ENCODE peak calls at places on chromosomes 1 and 21, in ten cellular contexts. One of them, this sample, is unnamed.

GRCh38 chr21:35128526-35128925 is 79.4 kb upstream of the RUNX1 start:
- DNase-seq in ascending aorta: no peak
- DNase-seq in fibroblast of the aortic adventitia: no peak
- DNase-seq in body of pancreas: no peak
- DNase-seq in tibial nerve: no peak
- DNase-seq in sigmoid colon: no peak
- DNase-seq in B cell: no peak
- DNase-seq in mucosa of descending colon: no peak
- DNase-seq in BE2C: no peak
- DNase-seq in spleen: no peak
- DNase-seq in this sample: no peak

GRCh38 chr1:72177711-72178110 is 104.6 kb downstream of the NEGR1 start:
- DNase-seq in ascending aorta: no peak
- DNase-seq in fibroblast of the aortic adventitia: peak; percentile 29
- DNase-seq in body of pancreas: no peak
- DNase-seq in tibial nerve: no peak
- DNase-seq in sigmoid colon: no peak
- DNase-seq in B cell: no peak
- DNase-seq in mucosa of descending colon: no peak
- DNase-seq in BE2C: no peak
- DNase-seq in spleen: no peak
- DNase-seq in this sample: no peak

GRCh38 chr1:228838717-228839500 is 103.6 kb downstream of the RHOU start:
- DNase-seq in ascending aorta: no peak
- DNase-seq in fibroblast of the aortic adventitia: no peak
- DNase-seq in body of pancreas: no peak
- DNase-seq in tibial nerve: no peak
- DNase-seq in sigmoid colon: no peak
- DNase-seq in B cell: no peak
- DNase-seq in mucosa of descending colon: no peak
- DNase-seq in BE2C: no peak
- DNase-seq in spleen: no peak
- DNase-seq in this sample: no peak

GRCh38 chr21:45404726-45405270 is at the start of gene COL18A1:
- DNase-seq in ascending aorta: peak; percentile 83
- DNase-seq in fibroblast of the aortic adventitia: peak; percentile 15
- DNase-seq in body of pancreas: peak; percentile 64
- DNase-seq in tibial nerve: no peak
- DNase-seq in sigmoid colon: peak; percentile 85
- DNase-seq in B cell: peak; percentile 38
- DNase-seq in mucosa of descending colon: peak; percentile 56
- DNase-seq in BE2C: peak; percentile 77
- DNase-seq in spleen: peak; percentile 80
- DNase-seq in this sample: peak; percentile 91

GRCh38 chr1:152451254-152451653 is 37.2 kb upstream of the CRNN start:
- DNase-seq in ascending aorta: no peak
- DNase-seq in fibroblast of the aortic adventitia: no peak
- DNase-seq in body of pancreas: no peak
- DNase-seq in tibial nerve: no peak
- DNase-seq in sigmoid colon: no peak
- DNase-seq in B cell: no peak
- DNase-seq in mucosa of descending colon: no peak
- DNase-seq in BE2C: no peak
- DNase-seq in spleen: no peak
- DNase-seq in this sample: no peak

GRCh38 chr1:10338047-10338446 is 60.8 kb upstream of the PGD start:
- DNase-seq in ascending aorta: no peak
- DNase-seq in fibroblast of the aortic adventitia: peak; percentile 61
- DNase-seq in body of pancreas: peak; percentile 24
- DNase-seq in tibial nerve: peak; percentile 17
- DNase-seq in sigmoid colon: peak; percentile 69
- DNase-seq in B cell: peak; percentile 22
- DNase-seq in mucosa of descending colon: no peak
- DNase-seq in BE2C: peak; percentile 52
- DNase-seq in spleen: no peak
- DNase-seq in this sample: peak; percentile 68

GRCh38 chr21:25578070-25578961 is 29.0 kb downstream of the MRPL39 start:
- DNase-seq in ascending aorta: no peak
- DNase-seq in fibroblast of the aortic adventitia: no peak
- DNase-seq in body of pancreas: no peak
- DNase-seq in tibial nerve: no peak
- DNase-seq in sigmoid colon: no peak
- DNase-seq in B cell: no peak
- DNase-seq in mucosa of descending colon: no peak
- DNase-seq in BE2C: no peak
- DNase-seq in spleen: no peak
- DNase-seq in this sample: no peak

GRCh38 chr1:47548188-47548587 is 110.3 kb downstream of the FOXD2 start:
- DNase-seq in ascending aorta: no peak
- DNase-seq in fibroblast of the aortic adventitia: no peak
- DNase-seq in body of pancreas: no peak
- DNase-seq in tibial nerve: no peak
- DNase-seq in sigmoid colon: no peak
- DNase-seq in B cell: no peak
- DNase-seq in mucosa of descending colon: no peak
- DNase-seq in BE2C: no peak
- DNase-seq in spleen: no peak
- DNase-seq in this sample: no peak

GRCh38 chr1:230643887-230644286 is 1.6 kb downstream of the COG2 start:
- DNase-seq in ascending aorta: no peak
- DNase-seq in fibroblast of the aortic adventitia: peak; percentile 17
- DNase-seq in body of pancreas: no peak
- DNase-seq in tibial nerve: no peak
- DNase-seq in sigmoid colon: no peak
- DNase-seq in B cell: no peak
- DNase-seq in mucosa of descending colon: no peak
- DNase-seq in BE2C: no peak
- DNase-seq in spleen: no peak
- DNase-seq in this sample: peak; percentile 19

GRCh38 chr1:24929876-24930702 is at the start of gene RUNX3:
- DNase-seq in ascending aorta: peak; percentile 77
- DNase-seq in fibroblast of the aortic adventitia: no peak
- DNase-seq in body of pancreas: peak; percentile 54
- DNase-seq in tibial nerve: no peak
- DNase-seq in sigmoid colon: peak; percentile 49
- DNase-seq in B cell: peak; percentile 98
- DNase-seq in mucosa of descending colon: peak; percentile 92
- DNase-seq in BE2C: no peak
- DNase-seq in spleen: peak; percentile 98
- DNase-seq in this sample: peak; percentile 99

GRCh38 chr1:246383217-246383616 is 123.9 kb downstream of the SMYD3 start:
- DNase-seq in ascending aorta: no peak
- DNase-seq in fibroblast of the aortic adventitia: no peak
- DNase-seq in body of pancreas: no peak
- DNase-seq in tibial nerve: no peak
- DNase-seq in sigmoid colon: no peak
- DNase-seq in B cell: no peak
- DNase-seq in mucosa of descending colon: no peak
- DNase-seq in BE2C: no peak
- DNase-seq in spleen: no peak
- DNase-seq in this sample: no peak

GRCh38 chr1:193083365-193084088 is 21.7 kb downstream of the GLRX2 start:
- DNase-seq in ascending aorta: no peak
- DNase-seq in fibroblast of the aortic adventitia: no peak
- DNase-seq in body of pancreas: no peak
- DNase-seq in tibial nerve: no peak
- DNase-seq in sigmoid colon: no peak
- DNase-seq in B cell: peak; percentile 14
- DNase-seq in mucosa of descending colon: no peak
- DNase-seq in BE2C: no peak
- DNase-seq in spleen: no peak
- DNase-seq in this sample: peak; percentile 32

GRCh38 chr1:4594286-4594991 is 60.0 kb upstream of the AJAP1 start:
- DNase-seq in ascending aorta: no peak
- DNase-seq in fibroblast of the aortic adventitia: no peak
- DNase-seq in body of pancreas: peak; percentile 32
- DNase-seq in tibial nerve: no peak
- DNase-seq in sigmoid colon: no peak
- DNase-seq in B cell: no peak
- DNase-seq in mucosa of descending colon: no peak
- DNase-seq in BE2C: no peak
- DNase-seq in spleen: no peak
- DNase-seq in this sample: no peak

GRCh38 chr1:4593106-4593505 is 61.3 kb upstream of the AJAP1 start:
- DNase-seq in ascending aorta: no peak
- DNase-seq in fibroblast of the aortic adventitia: no peak
- DNase-seq in body of pancreas: no peak
- DNase-seq in tibial nerve: no peak
- DNase-seq in sigmoid colon: no peak
- DNase-seq in B cell: no peak
- DNase-seq in mucosa of descending colon: no peak
- DNase-seq in BE2C: no peak
- DNase-seq in spleen: no peak
- DNase-seq in this sample: no peak

GRCh38 chr1:4587721-4588120 is 66.7 kb upstream of the AJAP1 start:
- DNase-seq in ascending aorta: no peak
- DNase-seq in fibroblast of the aortic adventitia: no peak
- DNase-seq in body of pancreas: no peak
- DNase-seq in tibial nerve: no peak
- DNase-seq in sigmoid colon: no peak
- DNase-seq in B cell: no peak
- DNase-seq in mucosa of descending colon: no peak
- DNase-seq in BE2C: no peak
- DNase-seq in spleen: no peak
- DNase-seq in this sample: no peak

GRCh38 chr1:4586611-4587010 is 67.8 kb upstream of the AJAP1 start:
- DNase-seq in ascending aorta: no peak
- DNase-seq in fibroblast of the aortic adventitia: no peak
- DNase-seq in body of pancreas: no peak
- DNase-seq in tibial nerve: no peak
- DNase-seq in sigmoid colon: no peak
- DNase-seq in B cell: no peak
- DNase-seq in mucosa of descending colon: no peak
- DNase-seq in BE2C: no peak
- DNase-seq in spleen: no peak
- DNase-seq in this sample: no peak

DNA sequence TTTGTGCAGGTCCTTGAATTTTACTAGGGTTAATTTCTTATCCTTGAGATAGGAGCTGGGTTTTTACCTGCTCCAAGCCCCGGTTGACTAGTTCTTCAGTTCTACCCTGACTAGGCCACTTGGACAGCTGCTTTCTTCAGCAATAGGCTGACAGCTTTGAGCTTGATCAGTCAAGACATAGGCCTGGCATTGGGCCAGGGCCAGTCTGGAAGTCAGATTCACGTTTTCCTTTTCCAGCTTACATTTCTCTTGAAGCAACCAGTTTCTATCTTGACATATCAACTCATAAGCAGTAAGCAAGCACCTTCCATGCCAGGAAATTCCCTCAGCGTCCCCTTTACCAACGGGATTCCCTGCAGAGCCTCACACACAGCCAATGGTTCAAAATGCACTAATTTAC is 63.6 kb upstream of the AJAP1 start:
- DNase-seq in ascending aorta: no peak
- DNase-seq in fibroblast of the aortic adventitia: no peak
- DNase-seq in body of pancreas: no peak
- DNase-seq in tibial nerve: no peak
- DNase-seq in sigmoid colon: no peak
- DNase-seq in B cell: no peak
- DNase-seq in mucosa of descending colon: no peak
- DNase-seq in BE2C: no peak
- DNase-seq in spleen: no peak
- DNase-seq in this sample: no peak
- TF ChIP-seq CTCF in ascending aorta: no peak
- TF ChIP-seq CTCF in fibroblast of the aortic adventitia: no peak
- TF ChIP-seq CTCF in body of pancreas: no peak
- TF ChIP-seq CTCF in tibial nerve: no peak
- TF ChIP-seq CTCF in sigmoid colon: no peak
- TF ChIP-seq CTCF in B cell: no peak
- TF ChIP-seq CTCF in mucosa of descending colon: no peak
- TF ChIP-seq CTCF in BE2C: no peak
- TF ChIP-seq CTCF in spleen: no peak
- TF ChIP-seq CTCF in this sample: no peak

GRCh38 chr1:167207940-167208623 is 12.6 kb upstream of the POU2F1 start:
- DNase-seq in ascending aorta: no peak
- DNase-seq in fibroblast of the aortic adventitia: no peak
- DNase-seq in body of pancreas: no peak
- DNase-seq in tibial nerve: no peak
- DNase-seq in sigmoid colon: no peak
- DNase-seq in B cell: no peak
- DNase-seq in mucosa of descending colon: no peak
- DNase-seq in BE2C: no peak
- DNase-seq in spleen: no peak
- DNase-seq in this sample: no peak
- TF ChIP-seq CTCF in ascending aorta: no peak
- TF ChIP-seq CTCF in fibroblast of the aortic adventitia: peak; percentile 32
- TF ChIP-seq CTCF in body of pancreas: no peak
- TF ChIP-seq CTCF in tibial nerve: no peak
- TF ChIP-seq CTCF in sigmoid colon: no peak
- TF ChIP-seq CTCF in B cell: no peak
- TF ChIP-seq CTCF in mucosa of descending colon: no peak
- TF ChIP-seq CTCF in BE2C: peak; percentile 53
- TF ChIP-seq CTCF in spleen: no peak
- TF ChIP-seq CTCF in this sample: no peak

DNA sequence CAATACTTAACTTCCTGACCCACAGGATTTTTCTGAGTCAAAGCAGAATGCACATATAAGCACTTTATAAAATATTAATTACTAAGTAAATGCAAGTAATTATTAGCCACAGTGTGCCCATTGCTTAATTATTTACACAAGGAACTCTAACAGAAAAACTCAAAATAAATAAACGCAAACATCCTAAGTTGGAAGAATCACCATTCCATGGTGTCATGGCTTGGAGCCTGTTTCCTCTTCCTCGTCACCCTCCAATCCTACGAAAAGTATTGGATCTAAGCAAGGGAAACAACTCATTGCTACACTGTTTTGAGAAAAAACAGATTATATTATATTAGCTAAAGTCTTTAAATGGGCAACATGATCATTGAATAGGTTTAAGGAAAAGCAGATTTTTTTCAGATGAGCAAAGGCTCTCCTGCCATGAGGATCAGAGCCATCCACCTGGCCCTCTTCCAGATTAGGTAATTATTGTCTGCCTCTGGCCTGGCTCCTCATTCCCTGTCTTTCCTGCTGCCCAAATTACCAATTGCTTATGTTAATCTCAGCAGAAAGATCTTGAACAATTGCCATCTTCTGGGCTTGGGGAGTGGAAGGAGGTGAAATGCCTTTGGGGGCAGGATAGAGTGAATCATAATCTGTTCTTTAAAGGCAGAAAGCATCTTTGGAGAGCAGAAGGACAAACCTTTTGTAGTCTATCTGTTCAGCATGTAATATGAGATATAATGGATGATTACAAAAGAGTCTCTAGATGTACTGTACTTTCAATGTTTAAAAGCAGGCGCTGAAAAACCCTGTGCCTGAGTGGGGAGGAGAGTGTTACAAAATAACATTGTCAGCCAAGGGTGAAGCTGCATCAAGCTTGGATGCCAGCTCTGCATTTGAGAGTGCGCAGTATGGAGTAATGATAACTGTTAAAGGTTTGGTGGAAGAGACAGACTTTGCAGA is 121.2 kb downstream of the DUSP10 start:
- DNase-seq in ascending aorta: no peak
- DNase-seq in fibroblast of the aortic adventitia: peak; percentile 42
- DNase-seq in body of pancreas: no peak
- DNase-seq in tibial nerve: no peak
- DNase-seq in sigmoid colon: no peak
- DNase-seq in B cell: no peak
- DNase-seq in mucosa of descending colon: no peak
- DNase-seq in BE2C: peak; percentile 72
- DNase-seq in spleen: no peak
- DNase-seq in this sample: no peak
- TF ChIP-seq CTCF in ascending aorta: no peak
- TF ChIP-seq CTCF in fibroblast of the aortic adventitia: no peak
- TF ChIP-seq CTCF in body of pancreas: no peak
- TF ChIP-seq CTCF in tibial nerve: no peak
- TF ChIP-seq CTCF in sigmoid colon: no peak
- TF ChIP-seq CTCF in B cell: no peak
- TF ChIP-seq CTCF in mucosa of descending colon: no peak
- TF ChIP-seq CTCF in BE2C: no peak
- TF ChIP-seq CTCF in spleen: no peak
- TF ChIP-seq CTCF in this sample: no peak

GRCh38 chr1:154607084-154607747 is 770 bp downstream of the ADAR start:
- DNase-seq in ascending aorta: no peak
- DNase-seq in fibroblast of the aortic adventitia: peak; percentile 62
- DNase-seq in body of pancreas: peak; percentile 14
- DNase-seq in tibial nerve: no peak
- DNase-seq in sigmoid colon: no peak
- DNase-seq in B cell: peak; percentile 20
- DNase-seq in mucosa of descending colon: no peak
- DNase-seq in BE2C: peak; percentile 37
- DNase-seq in spleen: peak; percentile 79
- DNase-seq in this sample: no peak
- TF ChIP-seq CTCF in ascending aorta: no peak
- TF ChIP-seq CTCF in fibroblast of the aortic adventitia: no peak
- TF ChIP-seq CTCF in body of pancreas: no peak
- TF ChIP-seq CTCF in tibial nerve: no peak
- TF ChIP-seq CTCF in sigmoid colon: no peak
- TF ChIP-seq CTCF in B cell: no peak
- TF ChIP-seq CTCF in mucosa of descending colon: no peak
- TF ChIP-seq CTCF in BE2C: peak; percentile 3
- TF ChIP-seq CTCF in spleen: no peak
- TF ChIP-seq CTCF in this sample: peak; percentile 32